ENCODE peak calls at places on chromosomes 7 and 10, in nine cellular contexts. P is C1 segment of cervical spinal cord, R is NCI-H1436, V is brain microvascular endothelial cell, X is RCC 7860, K is colonic mucosa, T is left cardiac atrium, D is MM.1S, M is Right ventricle myocardium inferior. A is an unnamed sample.

GRCh38 chr7:94706991-94707390 is 51.1 kb upstream of the SGCE start:
- DNase-seq in X (no peak), T (no peak), D (no peak), M (no peak), R (no peak), V (no peak), P (no peak), K (no peak), A (no peak)

GRCh38 chr7:133560900-133561299 is 308.0 kb downstream of the EXOC4 start:
- DNase-seq in M (no peak), V (no peak), X (no peak), P (no peak), D (no peak), T (no peak), R (no peak), K (no peak), A (no peak)

GRCh38 chr10:78812571-78813318 is 256.0 kb upstream of the ZMIZ1 start:
- DNase-seq in X (no peak), V (no peak), T (no peak), R (no peak), K (no peak), D (no peak), P (no peak), M (no peak), A (no peak)

GRCh38 chr10:113802997-113803396 is 50.9 kb downstream of the DCLRE1A start:
- DNase-seq in X (no peak), M (no peak), D (no peak), V (no peak), R (no peak), P (no peak), K (no peak), T (no peak), A (no peak)

GRCh38 chr10:103568505-103568904 is 75.0 kb downstream of the NEURL1 start:
- DNase-seq in V (no peak), D (no peak), R (no peak), X (no peak), K (no peak), T (no peak), P (no peak), M (no peak), A (no peak)

GRCh38 chr7:154438571-154438970 is 386.4 kb downstream of the DPP6 start:
- DNase-seq in X (no peak), D (no peak), R (no peak), V (no peak), P (no peak), K (no peak), T (no peak), M (no peak), A (no peak)

GRCh38 chr10:23408330-23408976 is 30.4 kb upstream of the OTUD1 start:
- DNase-seq in X (no peak), V (no peak), T (no peak), M (no peak), D (no peak), P (no peak), K (no peak), R (no peak), A (peak)

GRCh38 chr7:131325179-131325840 is 2.4 kb upstream of the MKLN1 start:
- DNase-seq in V (no peak), M (no peak), R (no peak), X (peak), T (no peak), P (no peak), K (no peak), D (no peak), A (peak)

GRCh38 chr10:124703778-124704427 is 40.3 kb downstream of the FAM53B start:
- DNase-seq in K (peak), V (no peak), T (peak), P (no peak), R (no peak), M (peak), D (no peak), X (no peak), A (no peak)

GRCh38 chr10:111075577-111076185 is 1.1 kb upstream of the ADRA2A start:
- DNase-seq in M (no peak), X (no peak), D (no peak), T (no peak), P (no peak), V (no peak), K (no peak), R (no peak), A (no peak)

GRCh38 chr10:73840056-73840402 is 28.6 kb upstream of the NDST2 start:
- DNase-seq in D (no peak), M (no peak), V (no peak), X (no peak), T (no peak), P (no peak), R (no peak), K (no peak), A (no peak)

GRCh38 chr10:104501864-104502579 is 139.1 kb upstream of the SORCS3 start:
- DNase-seq in X (no peak), R (no peak), D (no peak), V (no peak), T (no peak), P (no peak), K (no peak), M (no peak), A (no peak)

GRCh38 chr7:157008206-157009169 is 2.0 kb downstream of the MNX1 start:
- DNase-seq in R (no peak), T (no peak), X (no peak), K (no peak), V (no peak), D (peak), P (no peak), M (no peak), A (no peak)